ENCODE peak calls at places on chromosomes 3 and 15, in five cellular contexts. One of them, this sample, is unnamed.

GRCh38 chr3:122998206-122998605 is 29.4 kb downstream of the SEMA5B start:
- DNase-seq in mesendoderm: no peak
- DNase-seq in heart right ventricle: no peak
- DNase-seq in NCI-H524: no peak
- DNase-seq in omental fat pad: no peak
- DNase-seq in this sample: no peak

GRCh38 chr3:134933997-134934396 is 138.9 kb downstream of the EPHB1 start:
- DNase-seq in heart right ventricle: no peak
- DNase-seq in NCI-H524: no peak
- DNase-seq in mesendoderm: no peak
- DNase-seq in omental fat pad: no peak
- DNase-seq in this sample: no peak

GRCh38 chr3:51706788-51707731 is at the start of gene GRM2:
- DNase-seq in NCI-H524: peak
- DNase-seq in heart right ventricle: peak
- DNase-seq in mesendoderm: peak
- DNase-seq in omental fat pad: no peak
- DNase-seq in this sample: peak

GRCh38 chr15:89360294-89360971 is 25.8 kb upstream of the POLG start:
- DNase-seq in mesendoderm: peak
- DNase-seq in omental fat pad: no peak
- DNase-seq in heart right ventricle: no peak
- DNase-seq in NCI-H524: no peak
- DNase-seq in this sample: no peak

GRCh38 chr15:73926191-73927002 is at the start of gene LOXL1:
- DNase-seq in heart right ventricle: peak
- DNase-seq in omental fat pad: no peak
- DNase-seq in NCI-H524: peak
- DNase-seq in mesendoderm: peak
- DNase-seq in this sample: peak

GRCh38 chr3:183930069-183930468 is 45.4 kb upstream of the PARL start:
- DNase-seq in NCI-H524: no peak
- DNase-seq in omental fat pad: no peak
- DNase-seq in heart right ventricle: no peak
- DNase-seq in mesendoderm: no peak
- DNase-seq in this sample: no peak

GRCh38 chr3:126883241-126883640 is 99.7 kb upstream of the PLXNA1 start:
- DNase-seq in heart right ventricle: no peak
- DNase-seq in NCI-H524: no peak
- DNase-seq in mesendoderm: no peak
- DNase-seq in omental fat pad: peak
- DNase-seq in this sample: no peak

GRCh38 chr15:89167267-89168176 is 53.9 kb downstream of the RLBP1 start:
- DNase-seq in omental fat pad: no peak
- DNase-seq in NCI-H524: no peak
- DNase-seq in heart right ventricle: no peak
- DNase-seq in mesendoderm: peak
- DNase-seq in this sample: no peak

GRCh38 chr15:100596792-100597191 is 5.2 kb downstream of the LINS1 start:
- DNase-seq in heart right ventricle: peak
- DNase-seq in omental fat pad: peak
- DNase-seq in NCI-H524: no peak
- DNase-seq in mesendoderm: no peak
- DNase-seq in this sample: no peak

GRCh38 chr3:46953265-46954010 is 23.1 kb downstream of the CCDC12 start:
- DNase-seq in mesendoderm: no peak
- DNase-seq in omental fat pad: no peak
- DNase-seq in heart right ventricle: no peak
- DNase-seq in NCI-H524: no peak
- DNase-seq in this sample: no peak

GRCh38 chr3:105518806-105519418 is 152.2 kb downstream of the ALCAM start:
- DNase-seq in omental fat pad: no peak
- DNase-seq in heart right ventricle: no peak
- DNase-seq in NCI-H524: peak
- DNase-seq in mesendoderm: peak
- DNase-seq in this sample: no peak

GRCh38 chr3:12193485-12194165 is 34.9 kb upstream of the TIMP4 start:
- DNase-seq in heart right ventricle: no peak
- DNase-seq in omental fat pad: no peak
- DNase-seq in mesendoderm: no peak
- DNase-seq in NCI-H524: no peak
- DNase-seq in this sample: no peak

GRCh38 chr3:46112984-46113383 is 85.7 kb upstream of the XCR1 start:
- DNase-seq in NCI-H524: no peak
- DNase-seq in omental fat pad: no peak
- DNase-seq in mesendoderm: no peak
- DNase-seq in heart right ventricle: no peak
- DNase-seq in this sample: no peak

GRCh38 chr3:42544492-42545283 is 37.1 kb downstream of the SEC22C start:
- DNase-seq in NCI-H524: no peak
- DNase-seq in mesendoderm: no peak
- DNase-seq in omental fat pad: no peak
- DNase-seq in heart right ventricle: peak
- DNase-seq in this sample: no peak

GRCh38 chr3:134749802-134750553 is 45.1 kb upstream of the EPHB1 start:
- DNase-seq in omental fat pad: no peak
- DNase-seq in mesendoderm: peak
- DNase-seq in heart right ventricle: no peak
- DNase-seq in NCI-H524: no peak
- DNase-seq in this sample: no peak

GRCh38 chr3:197309528-197310361 is 11.3 kb upstream of the DLG1 start:
- DNase-seq in omental fat pad: no peak
- DNase-seq in NCI-H524: no peak
- DNase-seq in mesendoderm: no peak
- DNase-seq in heart right ventricle: no peak
- DNase-seq in this sample: no peak

GRCh38 chr3:49701388-49702077 is 12.2 kb downstream of the RNF123 start:
- DNase-seq in heart right ventricle: no peak
- DNase-seq in omental fat pad: no peak
- DNase-seq in NCI-H524: no peak
- DNase-seq in mesendoderm: peak
- DNase-seq in this sample: no peak

GRCh38 chr15:25717861-25718504 is 145.1 kb downstream of the ATP10A start:
- DNase-seq in omental fat pad: no peak
- DNase-seq in mesendoderm: no peak
- DNase-seq in NCI-H524: no peak
- DNase-seq in heart right ventricle: no peak
- DNase-seq in this sample: no peak

GRCh38 chr3:195059471-195060216 is 211.3 kb downstream of the XXYLT1 start:
- DNase-seq in NCI-H524: no peak
- DNase-seq in mesendoderm: no peak
- DNase-seq in omental fat pad: no peak
- DNase-seq in heart right ventricle: no peak
- DNase-seq in this sample: no peak

GRCh38 chr3:71176366-71176765 is 407.2 kb downstream of the FOXP1 start:
- DNase-seq in NCI-H524: no peak
- DNase-seq in mesendoderm: peak
- DNase-seq in heart right ventricle: no peak
- DNase-seq in omental fat pad: no peak
- DNase-seq in this sample: no peak

GRCh38 chr3:159252772-159253384 is 451.0 kb downstream of the MFSD1 start:
- DNase-seq in omental fat pad: no peak
- DNase-seq in NCI-H524: peak
- DNase-seq in mesendoderm: peak
- DNase-seq in heart right ventricle: no peak
- DNase-seq in this sample: no peak

GRCh38 chr3:197030379-197031314 is 1.0 kb upstream of the MELTF start:
- DNase-seq in NCI-H524: no peak
- DNase-seq in heart right ventricle: no peak
- DNase-seq in omental fat pad: no peak
- DNase-seq in mesendoderm: peak
- DNase-seq in this sample: peak

GRCh38 chr3:155217591-155217990 is 75.9 kb downstream of the STRIT1 start:
- DNase-seq in NCI-H524: no peak
- DNase-seq in mesendoderm: no peak
- DNase-seq in heart right ventricle: no peak
- DNase-seq in omental fat pad: no peak
- DNase-seq in this sample: no peak

GRCh38 chr15:86802244-86802643 is 722.6 kb downstream of the AGBL1 start:
- DNase-seq in NCI-H524: no peak
- DNase-seq in mesendoderm: no peak
- DNase-seq in heart right ventricle: no peak
- DNase-seq in omental fat pad: no peak
- DNase-seq in this sample: no peak

GRCh38 chr15:67520276-67520975 is 505 bp upstream of the C15orf61 start:
- DNase-seq in heart right ventricle: no peak
- DNase-seq in mesendoderm: no peak
- DNase-seq in omental fat pad: no peak
- DNase-seq in NCI-H524: no peak
- DNase-seq in this sample: no peak

GRCh38 chr15:53910236-53910849 is 67.9 kb upstream of the UNC13C start:
- DNase-seq in omental fat pad: no peak
- DNase-seq in heart right ventricle: no peak
- DNase-seq in NCI-H524: no peak
- DNase-seq in mesendoderm: no peak
- DNase-seq in this sample: no peak

GRCh38 chr3:71194785-71195184 is 388.7 kb downstream of the FOXP1 start:
- DNase-seq in mesendoderm: peak
- DNase-seq in heart right ventricle: no peak
- DNase-seq in omental fat pad: no peak
- DNase-seq in NCI-H524: no peak
- DNase-seq in this sample: no peak

GRCh38 chr3:197499427-197499826 is 56.3 kb downstream of the BDH1 start:
- DNase-seq in mesendoderm: no peak
- DNase-seq in omental fat pad: no peak
- DNase-seq in heart right ventricle: no peak
- DNase-seq in NCI-H524: no peak
- DNase-seq in this sample: no peak

GRCh38 chr3:141456328-141456689 is 30.5 kb upstream of the RASA2 start:
- DNase-seq in heart right ventricle: no peak
- DNase-seq in NCI-H524: no peak
- DNase-seq in mesendoderm: no peak
- DNase-seq in omental fat pad: no peak
- DNase-seq in this sample: no peak